ENCODE peak calls at places on chromosomes 11 and 22, in six cellular contexts. A is H9, H is kidney, X is fibroblast of lung, V is WTC11, T is Peyer's patch. B is an unnamed sample.
A peak's percentile ranks its signal among the peaks of the same experiment; 100 is the strongest.

GRCh38 chr22:37784829-37785495 is 22.8 kb upstream of the GCAT start:
- DNase-seq in A (peak; percentile 27), H (peak; percentile 88), X (no peak), V (no peak), T (no peak), B (no peak)

GRCh38 chr22:23020659-23021293 is 49.5 kb upstream of the GNAZ start:
- DNase-seq in A (no peak), H (no peak), X (no peak), V (no peak), T (no peak), B (no peak)

GRCh38 chr22:48492371-48493320 is 1335.0 kb downstream of the BRD1 start:
- DNase-seq in A (peak; percentile 78), H (peak; percentile 80), X (peak; percentile 78), V (peak; percentile 74), T (peak; percentile 36), B (peak; percentile 81)

GRCh38 chr11:2185324-2186085 is 13.9 kb upstream of the TH start:
- DNase-seq in A (no peak), H (no peak), X (peak; percentile 50), V (no peak), T (no peak), B (no peak)

GRCh38 chr11:110184974-110185597 is 91.9 kb downstream of the ZC3H12C start:
- DNase-seq in A (no peak), H (no peak), X (peak; percentile 97), V (no peak), T (no peak), B (no peak)

GRCh38 chr11:47992959-47993820 is 12.8 kb downstream of the PTPRJ start:
- DNase-seq in A (no peak), H (peak; percentile 60), X (peak; percentile 85), V (no peak), T (no peak), B (no peak)

GRCh38 chr11:19715373-19715772 is 2.7 kb downstream of the NAV2 start:
- DNase-seq in A (no peak), H (no peak), X (peak; percentile 81), V (no peak), T (no peak), B (no peak)

GRCh38 chr11:106523921-106524320 is 446.5 kb downstream of the AASDHPPT start:
- DNase-seq in A (no peak), H (no peak), X (no peak), V (no peak), T (no peak), B (no peak)

GRCh38 chr11:10450451-10451398 is 4.3 kb upstream of the AMPD3 start:
- DNase-seq in A (peak; percentile 78), H (peak; percentile 81), X (peak; percentile 35), V (peak; percentile 75), T (peak; percentile 62), B (peak; percentile 74)

GRCh38 chr11:22778642-22779041 is 51.0 kb downstream of the SVIP start:
- DNase-seq in A (no peak), H (no peak), X (no peak), V (no peak), T (no peak), B (no peak)

GRCh38 chr11:125274774-125275173 is 110.2 kb downstream of the PKNOX2 start:
- DNase-seq in A (no peak), H (no peak), X (no peak), V (no peak), T (no peak), B (no peak)

GRCh38 chr11:67053896-67054850 is 2.5 kb upstream of the RHOD start:
- DNase-seq in A (peak; percentile 74), H (no peak), X (peak; percentile 77), V (peak; percentile 83), T (peak; percentile 24), B (peak; percentile 86)
- TF ChIP-seq CTCF in A (peak; percentile 84), H (peak; percentile 60), X (peak; percentile 74), V (peak; percentile 49), T (peak; percentile 55), B (peak; percentile 86)

GRCh38 chr11:46669606-46670243 is 30.7 kb downstream of the ARHGAP1 start:
- DNase-seq in A (no peak), H (no peak), X (no peak), V (no peak), T (no peak), B (no peak)
- TF ChIP-seq CTCF in A (peak; percentile 69), H (no peak), X (no peak), V (no peak), T (peak; percentile 14), B (no peak)

GRCh38 chr11:33687733-33688479 is 12.7 kb downstream of the C11orf91 start:
- DNase-seq in A (no peak), H (no peak), X (peak; percentile 80), V (peak; percentile 62), T (no peak), B (peak; percentile 60)
- TF ChIP-seq CTCF in A (peak; percentile 90), H (peak; percentile 54), X (peak; percentile 92), V (peak; percentile 52), T (peak; percentile 29), B (peak; percentile 31)

GRCh38 chr11:76579047-76579751 is 91.3 kb downstream of the LRRC32 start:
- DNase-seq in A (peak; percentile 52), H (peak; percentile 96), X (peak; percentile 51), V (peak; percentile 50), T (no peak), B (no peak)
- TF ChIP-seq CTCF in A (peak; percentile 51), H (peak; percentile 18), X (peak; percentile 42), V (no peak), T (no peak), B (no peak)

GRCh38 chr11:65745049-65745448 is 24.5 kb upstream of the RNASEH2C start:
- DNase-seq in A (no peak), H (no peak), X (no peak), V (no peak), T (no peak), B (no peak)

GRCh38 chr11:65741185-65741584 is 20.6 kb upstream of the RNASEH2C start:
- DNase-seq in A (no peak), H (no peak), X (no peak), V (no peak), T (no peak), B (no peak)

GRCh38 chr11:65742353-65742752 is 21.8 kb upstream of the RNASEH2C start:
- DNase-seq in A (no peak), H (no peak), X (no peak), V (no peak), T (no peak), B (no peak)

GRCh38 chr11:65743928-65744698 is 23.5 kb upstream of the RNASEH2C start:
- DNase-seq in A (peak; percentile 82), H (no peak), X (peak; percentile 25), V (peak; percentile 71), T (no peak), B (no peak)

GRCh38 chr11:65744699-65745042 is 24.1 kb upstream of the RNASEH2C start:
- DNase-seq in A (no peak), H (no peak), X (no peak), V (no peak), T (no peak), B (no peak)
- TF ChIP-seq CTCF in A (no peak), H (no peak), X (no peak), V (no peak), T (no peak), B (no peak)

GRCh38 chr11:86938900-86939880 is 16.0 kb downstream of the FZD4 start:
- DNase-seq in A (no peak), H (no peak), X (peak; percentile 76), V (no peak), T (no peak), B (peak; percentile 44)
- TF ChIP-seq CTCF in A (peak; percentile 80), H (peak; percentile 92), X (peak; percentile 47), V (peak; percentile 55), T (peak; percentile 70), B (peak; percentile 65)

GRCh38 chr11:73402834-73403185 is 26.6 kb downstream of the RELT start:
- DNase-seq in A (no peak), H (no peak), X (no peak), V (no peak), T (no peak), B (peak; percentile 56)
- TF ChIP-seq CTCF in A (peak; percentile 9), H (no peak), X (no peak), V (no peak), T (no peak), B (peak; percentile 26)

DNA sequence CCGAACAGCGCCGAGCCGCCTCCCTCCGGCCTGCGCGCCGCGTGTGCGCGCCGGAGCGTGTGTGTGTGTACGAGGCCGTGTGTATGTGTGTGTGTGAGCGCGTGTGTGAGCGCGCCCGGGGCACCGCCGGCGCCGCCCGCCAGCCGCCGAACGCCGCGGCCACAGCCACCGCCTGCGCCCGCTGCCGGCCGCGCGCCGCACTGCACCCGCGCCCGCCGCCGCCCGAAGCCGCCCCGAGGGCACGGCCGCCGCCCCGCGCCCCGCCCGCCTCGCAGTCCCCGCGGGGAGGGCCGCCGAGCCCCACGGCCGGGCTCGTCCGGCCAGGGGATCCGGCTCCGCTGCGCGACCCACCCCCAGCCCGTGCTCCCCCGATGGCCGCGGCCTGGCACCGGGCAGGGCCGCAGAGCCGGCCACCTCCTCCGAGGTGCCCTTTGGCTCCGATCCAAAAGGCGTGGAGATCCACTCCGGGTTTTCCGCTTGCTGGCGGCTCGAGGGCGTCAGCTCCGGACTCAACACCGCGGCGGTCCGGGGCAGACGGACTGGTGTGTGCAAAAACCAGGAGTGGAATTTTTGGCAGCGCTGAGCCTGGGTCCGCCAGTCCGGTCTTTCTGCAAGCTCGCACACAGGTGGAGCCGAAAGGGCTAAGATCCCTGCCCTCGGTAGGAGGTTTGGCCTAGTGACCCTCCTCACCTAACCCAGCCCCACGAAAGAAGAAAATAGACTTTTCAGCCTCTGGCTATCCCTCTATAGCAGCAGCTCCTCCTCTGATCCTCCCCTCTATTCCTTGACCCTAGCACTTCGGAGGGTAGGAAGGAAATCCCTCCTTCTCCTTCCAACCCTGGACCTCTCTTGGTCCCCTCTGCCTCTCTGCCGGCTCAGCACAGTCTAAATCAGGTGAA is at the start of gene SYT7:
- DNase-seq in A (peak; percentile 98), H (peak; percentile 98), X (peak; percentile 97), V (peak; percentile 99), T (peak; percentile 90), B (peak; percentile 96)
- TF ChIP-seq CTCF in A (peak; percentile 29), H (peak; percentile 56), X (peak; percentile 4), V (no peak), T (no peak), B (peak; percentile 55)

GRCh38 chr11:7604331-7604973 is 68.8 kb downstream of the CYB5R2 start:
- DNase-seq in A (no peak), H (no peak), X (no peak), V (no peak), T (no peak), B (no peak)

GRCh38 chr11:7609015-7609414 is 64.3 kb downstream of the CYB5R2 start:
- DNase-seq in A (no peak), H (no peak), X (no peak), V (no peak), T (no peak), B (no peak)

GRCh38 chr11:7603031-7603781 is 70.1 kb downstream of the CYB5R2 start:
- DNase-seq in A (no peak), H (no peak), X (no peak), V (no peak), T (no peak), B (no peak)

GRCh38 chr11:7606496-7606895 is 66.8 kb downstream of the CYB5R2 start:
- DNase-seq in A (no peak), H (no peak), X (no peak), V (no peak), T (no peak), B (no peak)

GRCh38 chr11:7605544-7605943 is 67.8 kb downstream of the CYB5R2 start:
- DNase-seq in A (no peak), H (no peak), X (no peak), V (no peak), T (no peak), B (no peak)
- TF ChIP-seq CTCF in A (no peak), H (no peak), X (no peak), V (no peak), T (no peak), B (no peak)

B was measured in GM13976.